ENCODE peak calls at places on chromosomes 7 and 10, in nine cellular contexts. P, C, E, O, S, L, A, T and V are unnamed samples.
A peak's percentile ranks its signal among the peaks of the same experiment; 100 is the strongest.

GRCh38 chr10:124176309-124177179 is 83.1 kb upstream of the CHST15 start:
- DNase-seq in L (no peak), E (no peak), T (no peak), P (peak; percentile 89), C (no peak), O (no peak), S (no peak), A (no peak), V (no peak)

GRCh38 chr10:63465293-63466167 is at the start of gene JMJD1C:
- DNase-seq in E (peak; percentile 90), S (peak; percentile 88), P (peak; percentile 90), T (peak; percentile 23), L (peak; percentile 92), O (peak; percentile 80), A (peak; percentile 47), C (peak; percentile 82), V (peak; percentile 62)

GRCh38 chr10:3068201-3068967 is 1.0 kb downstream of the PFKP start:
- DNase-seq in T (peak; percentile 53), A (peak; percentile 56), L (peak; percentile 53), O (peak; percentile 67), C (peak; percentile 45), E (peak; percentile 76), P (peak; percentile 72), S (peak; percentile 85), V (peak; percentile 27)

GRCh38 chr7:139249179-139249822 is 18.3 kb downstream of the UBN2 start:
- DNase-seq in E (no peak), T (no peak), O (no peak), C (no peak), A (no peak), L (no peak), P (no peak), S (no peak), V (no peak)

GRCh38 chr7:145082366-145083240 is 246.8 kb upstream of the TPK1 start:
- DNase-seq in A (no peak), E (no peak), S (no peak), L (no peak), O (peak; percentile 54), T (no peak), C (no peak), P (peak; percentile 14), V (no peak)

GRCh38 chr7:102891693-102892261 is 21.0 kb upstream of the LRRC17 start:
- DNase-seq in L (no peak), S (peak; percentile 77), C (no peak), T (no peak), P (peak; percentile 86), E (no peak), A (no peak), O (no peak), V (peak; percentile 48)

GRCh38 chr7:2670171-2670570 is 17.8 kb upstream of the AMZ1 start:
- DNase-seq in C (no peak), L (no peak), E (no peak), S (no peak), P (no peak), T (no peak), A (no peak), O (no peak), V (no peak)

GRCh38 chr10:44911081-44911540 is at the start of gene TMEM72:
- DNase-seq in T (no peak), O (peak; percentile 19), P (peak; percentile 8), A (no peak), C (no peak), E (peak; percentile 57), S (no peak), L (peak; percentile 79), V (no peak)

GRCh38 chr7:100604078-100604975 is 2.2 kb downstream of the PCOLCE start:
- DNase-seq in C (peak; percentile 93), O (peak; percentile 50), S (peak; percentile 93), T (no peak), A (peak; percentile 79), P (peak; percentile 64), E (peak; percentile 88), L (peak; percentile 77), V (no peak)

GRCh38 chr7:2996141-2996540 is 47.5 kb downstream of the CARD11 start:
- DNase-seq in P (no peak), O (no peak), S (peak; percentile 39), T (no peak), L (no peak), E (no peak), C (no peak), A (no peak), V (no peak)

GRCh38 chr7:57868771-57869483 is 418.9 kb downstream of the ZNF716 start:
- DNase-seq in L (no peak), S (no peak), E (no peak), P (peak; percentile 0), T (no peak), A (no peak), C (no peak), O (peak; percentile 5), V (no peak)

GRCh38 chr7:3439333-3440030 is 138.4 kb downstream of the SDK1 start:
- DNase-seq in P (peak; percentile 96), C (no peak), S (no peak), L (peak; percentile 40), E (no peak), T (no peak), A (no peak), O (no peak), V (peak; percentile 68)

GRCh38 chr10:96695975-96696634 is 24.2 kb downstream of the PIK3AP1 start:
- DNase-seq in E (no peak), L (no peak), T (no peak), C (no peak), P (no peak), O (no peak), S (no peak), A (no peak), V (no peak)

GRCh38 chr10:3987142-3987974 is 202.3 kb upstream of the KLF6 start:
- DNase-seq in P (no peak), E (no peak), C (no peak), A (no peak), S (no peak), T (no peak), L (no peak), O (no peak), V (no peak)

GRCh38 chr7:23191022-23191421 is 9.2 kb downstream of the NUP42 start:
- DNase-seq in P (no peak), O (no peak), C (no peak), T (no peak), L (no peak), E (no peak), S (no peak), A (no peak), V (no peak)

GRCh38 chr7:12370249-12370648 is 33.4 kb downstream of the VWDE start:
- DNase-seq in O (no peak), E (no peak), A (no peak), T (no peak), S (no peak), C (no peak), P (no peak), L (no peak), V (no peak)

GRCh38 chr10:79331226-79331625 is 16.0 kb upstream of the PPIF start:
- DNase-seq in E (no peak), S (no peak), T (no peak), L (no peak), O (no peak), A (no peak), P (no peak), C (no peak), V (no peak)

GRCh38 chr10:21692909-21693308 is 158.9 kb downstream of the MLLT10 start:
- DNase-seq in O (no peak), T (no peak), L (no peak), C (no peak), P (no peak), E (no peak), A (no peak), S (no peak), V (no peak)

GRCh38 chr10:58937423-58937822 is 239.0 kb upstream of the PHYHIPL start:
- DNase-seq in A (no peak), P (no peak), O (no peak), C (no peak), S (no peak), L (no peak), E (peak; percentile 36), T (no peak), V (no peak)

GRCh38 chr7:22443370-22444180 is 56.4 kb downstream of the STEAP1B start:
- DNase-seq in C (no peak), P (peak; percentile 79), A (no peak), L (peak; percentile 86), E (no peak), S (no peak), O (no peak), T (no peak), V (no peak)

GRCh38 chr7:133947458-133948044 is 179.6 kb upstream of the LRGUK start:
- DNase-seq in A (no peak), S (no peak), P (no peak), T (no peak), C (no peak), E (no peak), L (no peak), O (no peak), V (no peak)

GRCh38 chr7:94183289-94183749 is 179.2 kb upstream of the BET1 start:
- DNase-seq in O (no peak), P (peak; percentile 100), C (no peak), T (no peak), A (no peak), L (peak; percentile 56), E (peak; percentile 46), S (no peak), V (peak; percentile 90)

GRCh38 chr7:2163565-2163964 is 69.2 kb downstream of the MAD1L1 start:
- DNase-seq in A (no peak), C (no peak), T (no peak), E (no peak), L (no peak), S (no peak), P (no peak), O (peak; percentile 15), V (no peak)

GRCh38 chr10:99520040-99520803 is 12.5 kb upstream of the NKX2-3 start:
- DNase-seq in S (peak; percentile 74), C (no peak), O (no peak), E (no peak), A (no peak), P (no peak), T (no peak), L (no peak), V (no peak)